ENCODE peak calls at places on chromosomes 13 and 19, in six cellular contexts. L, T, F, B, W and K are unnamed samples.

GRCh38 chr19:9531933-9532332 is 6.5 kb downstream of the ZNF426 start:
- DNase-seq in W (no peak), B (no peak), F (no peak), T (no peak), L (no peak), K (no peak)

GRCh38 chr19:33507021-33507956 is 14.3 kb downstream of the PEPD start:
- DNase-seq in W (no peak), T (no peak), F (no peak), L (no peak), B (no peak), K (peak)

GRCh38 chr19:8494158-8494557 is 8.3 kb downstream of the PRAM1 start:
- DNase-seq in B (no peak), L (no peak), T (peak), F (no peak), W (no peak), K (peak)

GRCh38 chr13:54312885-54313284 is 1284.3 kb downstream of the OLFM4 start:
- DNase-seq in L (no peak), F (no peak), W (no peak), B (no peak), T (no peak), K (no peak)

GRCh38 chr19:48836089-48837017 is at the start of gene HSD17B14:
- DNase-seq in F (no peak), W (no peak), L (peak), B (peak), T (no peak), K (peak)

GRCh38 chr19:45179063-45179847 is 671 bp downstream of the BLOC1S3 start:
- DNase-seq in W (no peak), F (peak), L (no peak), T (no peak), B (peak), K (no peak)

GRCh38 chr13:112685856-112686255 is 4.0 kb upstream of the ATP11A start:
- DNase-seq in B (no peak), T (no peak), W (peak), F (no peak), L (no peak), K (no peak)

GRCh38 chr13:49584771-49585182 is 581 bp downstream of the RCBTB1 start:
- DNase-seq in F (no peak), L (no peak), B (no peak), W (no peak), T (no peak), K (peak)

GRCh38 chr19:49997709-49998108 is 27.5 kb downstream of the VRK3 start:
- DNase-seq in W (no peak), B (peak), L (no peak), F (no peak), T (peak), K (peak)

GRCh38 chr19:35044317-35045117 is 3.0 kb downstream of the HPN start:
- DNase-seq in L (no peak), B (peak), W (no peak), T (peak), F (peak), K (peak)

GRCh38 chr19:6204212-6204611 is 68.7 kb downstream of the ACSBG2 start:
- DNase-seq in W (peak), T (no peak), B (no peak), L (no peak), F (no peak), K (no peak)

GRCh38 chr13:107211073-107211472 is 643.1 kb upstream of the ARGLU1 start:
- DNase-seq in T (peak), W (no peak), L (peak), B (peak), F (peak), K (peak)

DNA sequence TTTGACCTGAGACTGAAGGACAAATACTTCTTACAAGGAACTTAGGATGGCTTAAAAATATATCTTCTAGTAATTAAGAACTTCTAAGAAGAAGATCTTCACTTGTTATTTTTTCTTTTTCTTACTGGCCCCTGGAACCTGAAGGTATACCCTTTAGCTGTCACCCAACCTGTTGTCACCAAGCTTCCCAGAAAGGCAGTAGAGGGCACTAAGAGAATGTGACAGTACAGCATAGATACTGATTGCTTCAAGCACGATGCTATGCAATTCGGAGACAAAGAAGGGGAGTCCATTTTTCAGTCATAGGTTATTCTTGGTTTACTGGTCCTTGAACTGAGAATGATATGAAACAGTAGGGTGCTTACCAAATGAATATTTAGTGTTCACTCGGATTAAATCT is 208.3 kb upstream of the PCDH9 start:
- DNase-seq in B (no peak), T (no peak), L (no peak), F (no peak), W (no peak), K (peak)
- TF ChIP-seq CTCF in B (peak), T (no peak), L (no peak), F (no peak), W (no peak), K (peak)

GRCh38 chr13:35140321-35140720 is 198.3 kb downstream of the NBEA start:
- DNase-seq in L (no peak), F (no peak), T (no peak), B (no peak), W (no peak), K (no peak)

GRCh38 chr13:35136585-35136984 is 194.5 kb downstream of the NBEA start:
- DNase-seq in T (no peak), W (no peak), L (no peak), F (no peak), B (no peak), K (no peak)

GRCh38 chr13:35140831-35141230 is 198.8 kb downstream of the NBEA start:
- DNase-seq in B (no peak), W (no peak), L (no peak), T (no peak), F (no peak), K (no peak)

GRCh38 chr13:35143123-35143522 is 201.1 kb downstream of the NBEA start:
- DNase-seq in T (no peak), W (no peak), L (no peak), F (no peak), B (no peak), K (no peak)

GRCh38 chr13:35139591-35139990 is 197.5 kb downstream of the NBEA start:
- DNase-seq in F (no peak), T (no peak), L (no peak), B (no peak), W (no peak), K (no peak)
- TF ChIP-seq POLR2AphosphoS5 in F (no peak), T (no peak), L (no peak), B (no peak), W (no peak), K (no peak)

DNA sequence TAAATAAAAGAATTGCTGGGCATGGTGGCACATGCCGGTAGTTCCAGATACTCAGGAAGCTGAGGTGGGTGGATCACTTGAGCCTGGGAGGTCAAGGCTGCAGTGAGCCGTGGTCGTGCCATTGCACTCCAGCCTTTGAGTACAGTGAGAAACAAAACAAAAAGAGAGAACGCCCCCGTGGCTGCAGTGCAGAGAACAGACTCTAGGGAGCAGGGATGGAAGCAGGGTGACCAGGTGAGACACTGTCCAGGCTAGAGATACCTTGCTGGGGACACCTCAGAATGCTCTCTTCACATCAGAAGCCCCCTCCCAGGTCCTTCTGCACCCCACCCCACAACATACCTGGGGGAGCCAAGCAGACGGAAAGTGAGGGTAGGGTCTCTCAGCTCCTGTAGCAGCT is 24.8 kb downstream of the MAP4K1 start:
- DNase-seq in T (no peak), F (no peak), L (no peak), W (no peak), B (no peak), K (peak)
- TF ChIP-seq CTCF in T (no peak), F (no peak), L (peak), W (no peak), B (no peak), K (peak)

GRCh38 chr13:99968521-99969367 is 2.8 kb downstream of the ZIC5 start:
- DNase-seq in W (no peak), T (no peak), B (peak), L (no peak), F (no peak), K (peak)
- TF ChIP-seq POLR2AphosphoS5 in W (no peak), T (no peak), B (no peak), L (no peak), F (no peak), K (no peak)

DNA sequence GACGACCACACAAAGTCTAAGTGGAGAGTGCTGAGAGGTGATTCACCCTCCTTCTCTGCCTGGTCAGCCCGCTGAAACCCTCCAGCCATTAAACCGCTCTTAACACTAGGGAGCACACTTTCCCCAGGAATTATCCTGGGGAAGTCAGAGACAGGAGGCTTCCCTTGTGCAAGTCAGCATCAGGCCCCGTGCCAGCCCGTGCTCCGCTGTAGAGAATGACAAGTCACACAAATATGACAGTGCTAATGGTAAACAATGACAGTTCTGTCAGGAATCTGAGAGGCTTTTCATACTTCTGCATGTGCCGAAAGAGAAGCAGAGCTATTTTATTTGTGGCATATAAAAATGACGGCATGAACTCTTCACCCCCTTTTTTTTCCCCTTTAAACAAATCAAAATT is 816.9 kb upstream of the SLC10A2 start:
- DNase-seq in F (peak), L (peak), B (no peak), T (no peak), W (peak), K (peak)
- TF ChIP-seq CTCF in F (peak), L (peak), B (no peak), T (no peak), W (peak), K (peak)

DNA sequence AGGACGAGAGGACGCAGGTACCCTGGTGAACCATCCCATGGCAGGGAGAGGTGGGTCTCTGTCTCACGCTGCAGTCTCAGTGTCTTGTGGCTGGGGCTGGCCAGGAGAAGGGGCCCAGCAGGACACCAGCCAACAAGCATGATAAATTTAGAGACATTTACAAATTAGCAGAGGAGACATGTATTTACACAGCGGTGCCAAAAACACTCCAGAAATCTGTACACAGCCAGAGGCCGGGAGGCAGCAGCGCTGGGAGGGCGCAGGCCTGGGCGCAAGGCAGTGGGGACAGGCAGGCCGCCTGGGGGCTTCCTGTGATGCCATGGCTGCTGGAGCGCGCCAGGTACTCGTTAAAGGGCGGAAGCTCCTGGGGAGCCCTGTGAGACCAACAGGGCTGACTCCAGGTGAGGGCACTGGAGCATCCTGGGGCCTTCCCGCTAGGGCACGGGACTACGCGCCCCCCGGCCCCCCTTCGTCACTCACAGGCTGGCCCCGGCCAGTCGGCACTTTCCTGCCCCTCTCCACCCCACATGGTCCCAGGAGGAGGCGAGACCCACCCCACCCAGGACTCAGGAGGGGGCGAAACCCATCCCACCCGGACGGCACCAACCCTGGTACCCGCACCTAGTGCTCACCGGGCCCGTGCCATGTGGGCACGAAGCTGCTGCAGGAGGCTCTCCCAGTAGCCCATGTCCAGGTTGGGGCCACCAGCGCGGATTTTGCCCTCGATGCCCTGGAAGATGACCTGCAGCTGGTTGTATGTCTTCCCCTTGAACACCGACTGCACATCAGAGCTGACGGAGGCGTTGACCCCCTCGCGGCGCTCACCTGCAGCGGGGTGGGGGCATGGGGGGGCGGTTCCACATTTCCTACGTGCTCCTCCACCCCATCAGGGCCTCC is 7.3 kb upstream of the TBXA2R start:
- DNase-seq in F (no peak), T (no peak), B (no peak), W (no peak), L (no peak), K (no peak)
- TF ChIP-seq POLR2AphosphoS5 in F (no peak), T (no peak), B (no peak), W (no peak), L (no peak), K (no peak)

DNA sequence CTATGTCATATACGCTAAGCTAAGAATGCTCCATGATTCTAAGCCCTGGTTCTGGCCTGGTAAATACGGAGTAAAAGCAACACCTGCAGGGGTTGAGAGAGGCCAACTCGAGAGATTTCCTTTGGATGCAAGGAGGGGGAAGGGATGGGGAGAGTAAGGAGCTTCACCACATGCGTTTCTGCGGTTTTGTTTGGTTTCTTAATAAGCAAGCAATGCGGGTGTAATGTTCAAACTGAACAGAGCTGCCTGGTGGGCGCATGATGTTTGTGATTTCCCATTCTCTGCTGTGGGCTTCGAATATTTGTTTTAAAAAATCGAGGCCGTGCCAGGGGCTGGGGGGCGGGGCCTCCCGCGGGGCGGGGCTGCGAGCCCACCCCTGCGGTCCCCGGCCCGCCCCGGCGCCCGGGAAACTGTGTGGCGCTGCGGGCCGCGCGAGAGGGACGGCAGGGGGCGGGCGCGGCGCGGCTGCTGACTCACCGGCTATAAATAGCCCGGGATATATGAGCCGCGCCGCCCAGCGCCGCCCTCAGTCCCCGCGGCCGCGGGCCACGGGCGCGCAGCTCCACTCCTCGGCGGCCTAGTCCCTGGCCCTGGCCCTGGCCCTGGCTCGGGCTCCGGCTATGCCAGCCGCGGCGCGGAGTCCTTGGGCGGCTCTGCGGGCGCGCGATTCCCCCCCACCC is 5.1 kb downstream of the BBC3 start:
- DNase-seq in T (peak), L (no peak), W (peak), F (peak), B (peak), K (peak)
- TF ChIP-seq CTCF in T (no peak), L (no peak), W (peak), F (peak), B (peak), K (no peak)

DNA sequence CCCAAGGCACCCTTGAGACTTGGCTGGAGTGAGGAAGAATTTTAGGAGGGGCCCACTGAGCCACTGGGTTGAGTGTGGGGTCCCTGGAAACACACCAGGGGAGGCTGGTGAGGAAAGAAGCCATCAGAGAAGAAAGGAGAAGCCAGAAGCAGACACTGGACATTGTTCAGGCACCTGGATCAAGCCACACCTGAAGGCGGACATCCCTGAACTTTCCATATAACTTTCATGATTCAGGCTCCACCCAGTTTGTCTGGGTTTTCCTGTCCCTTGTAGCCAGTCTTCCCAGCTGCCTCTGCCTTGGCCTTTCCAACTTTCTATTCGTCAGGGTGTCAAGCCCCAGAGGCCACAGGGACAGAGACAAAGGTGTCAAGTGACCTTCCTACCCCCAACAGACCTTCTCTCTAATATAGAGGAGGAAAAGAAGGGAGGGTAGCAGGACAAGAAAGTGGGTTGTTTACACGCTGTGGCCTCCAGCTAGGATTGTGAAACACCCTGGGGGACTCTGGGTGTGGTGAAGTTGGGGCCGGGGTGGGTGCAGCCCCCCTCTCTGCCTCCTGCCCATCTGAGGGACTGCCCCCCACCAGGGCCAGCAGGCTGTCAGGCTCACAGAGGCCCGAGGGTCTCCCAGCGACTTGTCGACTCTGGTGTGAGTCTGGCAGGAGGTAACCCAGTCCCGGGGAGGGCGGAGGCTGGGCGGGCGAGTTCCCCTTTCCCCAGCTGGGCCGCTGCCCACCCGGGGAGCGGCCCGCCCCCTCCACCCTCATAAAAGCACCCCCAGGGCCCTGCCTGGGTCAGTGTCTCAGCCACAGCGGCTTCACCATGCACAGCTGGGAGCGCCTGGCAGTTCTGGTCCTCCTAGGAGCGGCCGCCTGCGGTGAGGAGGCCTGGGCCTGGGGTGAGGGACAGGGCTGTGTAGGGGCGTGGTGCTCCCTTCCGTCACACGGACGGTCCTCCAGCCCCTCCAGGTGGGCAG is at the start of gene CFD:
- DNase-seq in L (no peak), W (no peak), F (peak), T (no peak), B (no peak), K (no peak)
- TF ChIP-seq POLR2AphosphoS5 in L (no peak), W (peak), F (no peak), T (peak), B (no peak), K (no peak)

DNA sequence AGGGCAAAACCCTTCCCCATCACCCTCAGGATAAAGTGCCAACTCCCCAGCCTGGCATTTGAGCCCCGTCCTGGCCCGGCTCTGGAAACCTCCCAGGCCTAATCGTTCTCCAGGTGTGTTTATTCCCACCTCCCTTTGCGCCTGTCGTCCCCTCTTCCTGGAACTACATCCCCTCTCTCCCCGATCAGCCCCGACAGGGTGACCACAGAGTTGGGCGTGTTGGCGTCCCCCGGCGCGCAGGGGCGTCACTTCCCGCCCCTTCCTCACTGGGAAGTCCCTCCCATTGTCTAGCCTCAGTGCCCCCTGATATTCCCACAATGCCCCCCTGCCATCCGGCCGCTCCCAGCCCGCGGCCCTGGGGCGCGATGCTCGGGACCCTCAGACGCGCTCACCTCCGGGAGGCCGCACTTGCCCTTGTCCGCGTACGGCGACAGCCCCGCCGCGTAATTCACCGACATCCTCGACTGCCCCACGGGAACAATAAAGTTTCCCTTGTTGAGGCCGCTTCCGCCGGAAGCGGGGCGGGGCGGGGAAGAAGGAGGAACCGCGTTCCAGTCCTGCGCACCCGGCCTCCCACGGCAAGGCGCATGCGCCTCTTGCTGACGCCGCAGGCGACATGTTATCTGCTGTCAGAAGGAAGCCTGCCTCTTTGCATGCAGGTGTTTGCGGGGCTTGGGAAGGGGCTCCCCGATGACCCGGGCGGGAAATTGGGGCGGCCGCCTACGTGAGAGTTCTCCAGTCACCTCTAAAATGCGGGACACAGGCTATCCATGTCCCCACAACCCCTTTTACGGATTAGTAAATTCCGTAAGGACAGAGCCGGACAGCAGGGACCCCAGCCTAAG is at the start of the genes ANKRD24 and SIRT6:
- DNase-seq in F (peak), B (peak), T (peak), L (peak), W (peak), K (peak)
- TF ChIP-seq CTCF in F (no peak), B (no peak), T (no peak), L (no peak), W (no peak), K (no peak)